ENCODE peak calls at places on chromosomes 11 and 22, in seven cellular contexts. One of them, this sample, is unnamed.

GRCh38 chr11:76659672-76660532 is 10.6 kb downstream of the LRRC32 start:
- DNase-seq in ascending aorta: no peak
- DNase-seq in heart left ventricle: peak; percentile 30
- DNase-seq in neural progenitor cell: no peak
- DNase-seq in upper lobe of left lung: peak; percentile 72
- DNase-seq in PC-3: no peak
- DNase-seq in spleen: peak; percentile 73
- DNase-seq in this sample: no peak

GRCh38 chr11:96567193-96567592 is 177.4 kb downstream of the JRKL start:
- DNase-seq in heart left ventricle: no peak
- DNase-seq in spleen: no peak
- DNase-seq in neural progenitor cell: peak; percentile 29
- DNase-seq in upper lobe of left lung: no peak
- DNase-seq in PC-3: no peak
- DNase-seq in ascending aorta: no peak
- DNase-seq in this sample: no peak

GRCh38 chr22:50612715-50613221 is 12.2 kb downstream of the MAPK8IP2 start:
- DNase-seq in spleen: peak; percentile 71
- DNase-seq in neural progenitor cell: peak; percentile 52
- DNase-seq in heart left ventricle: no peak
- DNase-seq in PC-3: no peak
- DNase-seq in ascending aorta: no peak
- DNase-seq in upper lobe of left lung: peak; percentile 78
- DNase-seq in this sample: no peak

GRCh38 chr11:111707039-111707690 is 59.0 kb downstream of the PPP2R1B start:
- DNase-seq in upper lobe of left lung: no peak
- DNase-seq in PC-3: peak; percentile 26
- DNase-seq in neural progenitor cell: no peak
- DNase-seq in ascending aorta: no peak
- DNase-seq in heart left ventricle: peak; percentile 51
- DNase-seq in spleen: no peak
- DNase-seq in this sample: no peak

GRCh38 chr11:110086892-110087309 is 6.3 kb upstream of the ZC3H12C start:
- DNase-seq in upper lobe of left lung: no peak
- DNase-seq in ascending aorta: no peak
- DNase-seq in neural progenitor cell: no peak
- DNase-seq in PC-3: peak; percentile 62
- DNase-seq in heart left ventricle: no peak
- DNase-seq in spleen: no peak
- DNase-seq in this sample: no peak

GRCh38 chr11:79018371-79018849 is 422.4 kb downstream of the TENM4 start:
- DNase-seq in upper lobe of left lung: no peak
- DNase-seq in ascending aorta: no peak
- DNase-seq in PC-3: peak; percentile 89
- DNase-seq in neural progenitor cell: no peak
- DNase-seq in heart left ventricle: no peak
- DNase-seq in spleen: no peak
- DNase-seq in this sample: no peak

GRCh38 chr11:62505784-62506145 is 40.8 kb downstream of the AHNAK start:
- DNase-seq in PC-3: no peak
- DNase-seq in neural progenitor cell: no peak
- DNase-seq in heart left ventricle: no peak
- DNase-seq in upper lobe of left lung: peak; percentile 60
- DNase-seq in ascending aorta: no peak
- DNase-seq in spleen: no peak
- DNase-seq in this sample: no peak

GRCh38 chr22:27206747-27207133 is 549.4 kb downstream of the MIAT start:
- DNase-seq in upper lobe of left lung: no peak
- DNase-seq in PC-3: no peak
- DNase-seq in ascending aorta: no peak
- DNase-seq in heart left ventricle: no peak
- DNase-seq in neural progenitor cell: no peak
- DNase-seq in spleen: no peak
- DNase-seq in this sample: no peak

GRCh38 chr11:113574586-113574985 is 99.4 kb upstream of the DRD2 start:
- DNase-seq in PC-3: no peak
- DNase-seq in heart left ventricle: no peak
- DNase-seq in spleen: no peak
- DNase-seq in neural progenitor cell: no peak
- DNase-seq in ascending aorta: no peak
- DNase-seq in upper lobe of left lung: no peak
- DNase-seq in this sample: no peak

GRCh38 chr22:30348837-30349236 is 7.9 kb downstream of the SF3A1 start:
- DNase-seq in neural progenitor cell: no peak
- DNase-seq in spleen: no peak
- DNase-seq in upper lobe of left lung: no peak
- DNase-seq in heart left ventricle: no peak
- DNase-seq in ascending aorta: no peak
- DNase-seq in PC-3: no peak
- DNase-seq in this sample: no peak

GRCh38 chr22:20997536-20998257 is 4.2 kb downstream of the THAP7 start:
- DNase-seq in spleen: no peak
- DNase-seq in ascending aorta: no peak
- DNase-seq in heart left ventricle: no peak
- DNase-seq in upper lobe of left lung: no peak
- DNase-seq in neural progenitor cell: no peak
- DNase-seq in PC-3: no peak
- DNase-seq in this sample: no peak

GRCh38 chr11:8219257-8220021 is 44.2 kb downstream of the LMO1 start:
- DNase-seq in ascending aorta: no peak
- DNase-seq in upper lobe of left lung: no peak
- DNase-seq in spleen: no peak
- DNase-seq in heart left ventricle: peak; percentile 47
- DNase-seq in neural progenitor cell: peak; percentile 72
- DNase-seq in PC-3: peak; percentile 67
- DNase-seq in this sample: no peak

GRCh38 chr22:19943665-19944026 is 2.0 kb upstream of the TXNRD2 start:
- DNase-seq in heart left ventricle: no peak
- DNase-seq in ascending aorta: no peak
- DNase-seq in spleen: no peak
- DNase-seq in PC-3: no peak
- DNase-seq in upper lobe of left lung: no peak
- DNase-seq in neural progenitor cell: no peak
- DNase-seq in this sample: no peak

GRCh38 chr11:122984186-122985011 is 2.8 kb upstream of the BSX start:
- DNase-seq in heart left ventricle: no peak
- DNase-seq in ascending aorta: no peak
- DNase-seq in PC-3: no peak
- DNase-seq in neural progenitor cell: peak; percentile 70
- DNase-seq in spleen: no peak
- DNase-seq in upper lobe of left lung: peak; percentile 83
- DNase-seq in this sample: no peak

GRCh38 chr11:954392-955144 is 28.9 kb downstream of the AP2A2 start:
- DNase-seq in spleen: no peak
- DNase-seq in upper lobe of left lung: no peak
- DNase-seq in ascending aorta: no peak
- DNase-seq in heart left ventricle: no peak
- DNase-seq in PC-3: no peak
- DNase-seq in neural progenitor cell: no peak
- DNase-seq in this sample: no peak

GRCh38 chr22:48754611-48755331 is 1072.9 kb downstream of the BRD1 start:
- DNase-seq in ascending aorta: no peak
- DNase-seq in PC-3: no peak
- DNase-seq in spleen: no peak
- DNase-seq in upper lobe of left lung: peak; percentile 56
- DNase-seq in heart left ventricle: no peak
- DNase-seq in neural progenitor cell: no peak
- DNase-seq in this sample: no peak

GRCh38 chr22:21624120-21624879 is 5.5 kb downstream of the YDJC start:
- DNase-seq in spleen: no peak
- DNase-seq in upper lobe of left lung: no peak
- DNase-seq in neural progenitor cell: peak; percentile 76
- DNase-seq in PC-3: peak; percentile 38
- DNase-seq in ascending aorta: no peak
- DNase-seq in heart left ventricle: peak; percentile 50
- DNase-seq in this sample: no peak

GRCh38 chr11:124644426-124645280 is 22.0 kb downstream of the TBRG1 start:
- DNase-seq in upper lobe of left lung: no peak
- DNase-seq in spleen: no peak
- DNase-seq in heart left ventricle: peak; percentile 41
- DNase-seq in PC-3: peak; percentile 72
- DNase-seq in neural progenitor cell: peak; percentile 85
- DNase-seq in ascending aorta: no peak
- DNase-seq in this sample: no peak

GRCh38 chr11:115170133-115170815 is 333.9 kb downstream of the CADM1 start:
- DNase-seq in spleen: no peak
- DNase-seq in neural progenitor cell: peak; percentile 53
- DNase-seq in ascending aorta: no peak
- DNase-seq in PC-3: peak; percentile 61
- DNase-seq in upper lobe of left lung: no peak
- DNase-seq in heart left ventricle: no peak
- DNase-seq in this sample: peak; percentile 13

GRCh38 chr11:35307221-35307621 is 112.1 kb downstream of the SLC1A2 start:
- DNase-seq in spleen: no peak
- DNase-seq in PC-3: no peak
- DNase-seq in ascending aorta: no peak
- DNase-seq in neural progenitor cell: no peak
- DNase-seq in heart left ventricle: no peak
- DNase-seq in upper lobe of left lung: no peak
- DNase-seq in this sample: no peak

GRCh38 chr11:35304900-35305299 is 114.5 kb downstream of the SLC1A2 start:
- DNase-seq in spleen: no peak
- DNase-seq in PC-3: no peak
- DNase-seq in upper lobe of left lung: no peak
- DNase-seq in ascending aorta: no peak
- DNase-seq in heart left ventricle: no peak
- DNase-seq in neural progenitor cell: no peak
- DNase-seq in this sample: no peak

GRCh38 chr11:35303596-35304392 is 115.6 kb downstream of the SLC1A2 start:
- DNase-seq in heart left ventricle: peak; percentile 57
- DNase-seq in spleen: no peak
- DNase-seq in PC-3: peak; percentile 14
- DNase-seq in upper lobe of left lung: no peak
- DNase-seq in neural progenitor cell: no peak
- DNase-seq in ascending aorta: no peak
- DNase-seq in this sample: no peak

GRCh38 chr11:35304393-35304790 is 115.0 kb downstream of the SLC1A2 start:
- DNase-seq in PC-3: peak; percentile 55
- DNase-seq in upper lobe of left lung: no peak
- DNase-seq in heart left ventricle: no peak
- DNase-seq in ascending aorta: no peak
- DNase-seq in spleen: no peak
- DNase-seq in neural progenitor cell: no peak
- DNase-seq in this sample: no peak

GRCh38 chr11:35305670-35306382 is 113.5 kb downstream of the SLC1A2 start:
- DNase-seq in heart left ventricle: no peak
- DNase-seq in upper lobe of left lung: no peak
- DNase-seq in neural progenitor cell: peak; percentile 76
- DNase-seq in ascending aorta: no peak
- DNase-seq in PC-3: peak; percentile 55
- DNase-seq in spleen: no peak
- DNase-seq in this sample: peak; percentile 48
- TF ChIP-seq CTCF in heart left ventricle: peak; percentile 31
- TF ChIP-seq CTCF in upper lobe of left lung: no peak
- TF ChIP-seq CTCF in neural progenitor cell: peak; percentile 73
- TF ChIP-seq CTCF in ascending aorta: peak; percentile 6
- TF ChIP-seq CTCF in PC-3: peak; percentile 67
- TF ChIP-seq CTCF in spleen: peak; percentile 38
- TF ChIP-seq CTCF in this sample: peak; percentile 63

GRCh38 chr11:68936358-68936636 is 32.6 kb downstream of the IGHMBP2 start:
- DNase-seq in spleen: peak; percentile 44
- DNase-seq in heart left ventricle: no peak
- DNase-seq in PC-3: no peak
- DNase-seq in neural progenitor cell: no peak
- DNase-seq in upper lobe of left lung: peak; percentile 46
- DNase-seq in ascending aorta: no peak
- DNase-seq in this sample: no peak
- H3K36me3 ChIP-seq in spleen: peaks cover 95% of the 10 kb centered on the region
- H3K36me3 ChIP-seq in heart left ventricle: peaks cover 7% of the 10 kb centered on the region
- H3K36me3 ChIP-seq in PC-3: peaks cover 34% of the 10 kb centered on the region
- H3K36me3 ChIP-seq in neural progenitor cell: no peaks in the 10 kb centered on the region
- H3K36me3 ChIP-seq in upper lobe of left lung: peaks cover 83% of the 10 kb centered on the region
- H3K36me3 ChIP-seq in ascending aorta: peaks cover 69% of the 10 kb centered on the region
- H3K36me3 ChIP-seq in this sample: peaks cover 13% of the 10 kb centered on the region

GRCh38 chr11:119476666-119477331 is 53.8 kb upstream of the THY1 start:
- DNase-seq in spleen: no peak
- DNase-seq in heart left ventricle: no peak
- DNase-seq in ascending aorta: no peak
- DNase-seq in PC-3: no peak
- DNase-seq in upper lobe of left lung: no peak
- DNase-seq in neural progenitor cell: no peak
- DNase-seq in this sample: no peak

GRCh38 chr11:119481021-119481666 is 58.2 kb upstream of the THY1 start:
- DNase-seq in neural progenitor cell: peak; percentile 80
- DNase-seq in upper lobe of left lung: peak; percentile 98
- DNase-seq in heart left ventricle: peak; percentile 84
- DNase-seq in ascending aorta: peak; percentile 22
- DNase-seq in spleen: peak; percentile 91
- DNase-seq in PC-3: peak; percentile 99
- DNase-seq in this sample: peak; percentile 55

GRCh38 chr11:119479685-119480275 is 56.8 kb upstream of the THY1 start:
- DNase-seq in ascending aorta: no peak
- DNase-seq in upper lobe of left lung: no peak
- DNase-seq in PC-3: peak; percentile 40
- DNase-seq in neural progenitor cell: peak; percentile 67
- DNase-seq in spleen: no peak
- DNase-seq in heart left ventricle: no peak
- DNase-seq in this sample: no peak

GRCh38 chr11:119480375-119481020 is 57.5 kb upstream of the THY1 start:
- DNase-seq in heart left ventricle: no peak
- DNase-seq in ascending aorta: no peak
- DNase-seq in upper lobe of left lung: no peak
- DNase-seq in neural progenitor cell: no peak
- DNase-seq in PC-3: no peak
- DNase-seq in spleen: no peak
- DNase-seq in this sample: no peak

GRCh38 chr11:119478711-119479285 is 55.8 kb upstream of the THY1 start:
- DNase-seq in neural progenitor cell: no peak
- DNase-seq in upper lobe of left lung: no peak
- DNase-seq in PC-3: no peak
- DNase-seq in spleen: no peak
- DNase-seq in ascending aorta: no peak
- DNase-seq in heart left ventricle: no peak
- DNase-seq in this sample: peak; percentile 17
- TF ChIP-seq CTCF in neural progenitor cell: no peak
- TF ChIP-seq CTCF in upper lobe of left lung: no peak
- TF ChIP-seq CTCF in PC-3: no peak
- TF ChIP-seq CTCF in spleen: no peak
- TF ChIP-seq CTCF in ascending aorta: no peak
- TF ChIP-seq CTCF in heart left ventricle: no peak
- TF ChIP-seq CTCF in this sample: no peak

GRCh38 chr11:47503227-47503626 is 49.7 kb downstream of the CELF1 start:
- DNase-seq in ascending aorta: no peak
- DNase-seq in spleen: no peak
- DNase-seq in heart left ventricle: no peak
- DNase-seq in upper lobe of left lung: no peak
- DNase-seq in PC-3: no peak
- DNase-seq in neural progenitor cell: no peak
- DNase-seq in this sample: no peak
- H3K36me3 ChIP-seq in ascending aorta: no peaks in the 10 kb centered on the region
- H3K36me3 ChIP-seq in spleen: peaks cover 10% of the 10 kb centered on the region
- H3K36me3 ChIP-seq in heart left ventricle: no peaks in the 10 kb centered on the region
- H3K36me3 ChIP-seq in upper lobe of left lung: no peaks in the 10 kb centered on the region
- H3K36me3 ChIP-seq in PC-3: peaks cover 13% of the 10 kb centered on the region
- H3K36me3 ChIP-seq in neural progenitor cell: peaks cover 3% of the 10 kb centered on the region
- H3K36me3 ChIP-seq in this sample: no peaks in the 10 kb centered on the region

This sample was measured in CD8-positive, alpha-beta T cell.